ENCODE peak calls at places on chromosome 10, in eight cellular contexts. One of them, this sample, is unnamed.

GRCh38 chr10:47449979-47450378 is 33.9 kb downstream of the ANXA8 start:
- DNase-seq in A549: no peak
- DNase-seq in dorsolateral prefrontal cortex: no peak
- DNase-seq in uterus: no peak
- DNase-seq in cardiac fibroblast: no peak
- DNase-seq in mucosa of descending colon: no peak
- DNase-seq in bronchial epithelial cell: no peak
- DNase-seq in Panc1: no peak
- DNase-seq in this sample: no peak

GRCh38 chr10:79159141-79159619 is 90.4 kb downstream of the ZMIZ1 start:
- DNase-seq in A549: no peak
- DNase-seq in dorsolateral prefrontal cortex: no peak
- DNase-seq in uterus: no peak
- DNase-seq in cardiac fibroblast: peak; percentile 77
- DNase-seq in mucosa of descending colon: no peak
- DNase-seq in bronchial epithelial cell: no peak
- DNase-seq in Panc1: no peak
- DNase-seq in this sample: no peak

GRCh38 chr10:132878730-132879407 is 63.5 kb downstream of the CFAP46 start:
- DNase-seq in A549: no peak
- DNase-seq in dorsolateral prefrontal cortex: no peak
- DNase-seq in uterus: peak; percentile 4
- DNase-seq in cardiac fibroblast: no peak
- DNase-seq in mucosa of descending colon: no peak
- DNase-seq in bronchial epithelial cell: no peak
- DNase-seq in Panc1: no peak
- DNase-seq in this sample: peak; percentile 9

GRCh38 chr10:21724695-21725371 is 190.8 kb downstream of the MLLT10 start:
- DNase-seq in A549: peak; percentile 49
- DNase-seq in dorsolateral prefrontal cortex: peak; percentile 76
- DNase-seq in uterus: peak; percentile 88
- DNase-seq in cardiac fibroblast: peak; percentile 100
- DNase-seq in mucosa of descending colon: peak; percentile 96
- DNase-seq in bronchial epithelial cell: peak; percentile 97
- DNase-seq in Panc1: peak; percentile 28
- DNase-seq in this sample: peak; percentile 97

GRCh38 chr10:122055252-122055651 is 66.3 kb downstream of the TACC2 start:
- DNase-seq in A549: no peak
- DNase-seq in dorsolateral prefrontal cortex: no peak
- DNase-seq in uterus: no peak
- DNase-seq in cardiac fibroblast: no peak
- DNase-seq in mucosa of descending colon: no peak
- DNase-seq in bronchial epithelial cell: no peak
- DNase-seq in Panc1: no peak
- DNase-seq in this sample: no peak

GRCh38 chr10:73166972-73167371 is 836 bp downstream of the ECD start:
- DNase-seq in A549: no peak
- DNase-seq in dorsolateral prefrontal cortex: no peak
- DNase-seq in uterus: no peak
- DNase-seq in cardiac fibroblast: no peak
- DNase-seq in mucosa of descending colon: no peak
- DNase-seq in bronchial epithelial cell: no peak
- DNase-seq in Panc1: no peak
- DNase-seq in this sample: no peak

GRCh38 chr10:120555436-120556163 is 98.6 kb downstream of the PLPP4 start:
- DNase-seq in A549: no peak
- DNase-seq in dorsolateral prefrontal cortex: no peak
- DNase-seq in uterus: no peak
- DNase-seq in cardiac fibroblast: no peak
- DNase-seq in mucosa of descending colon: no peak
- DNase-seq in bronchial epithelial cell: no peak
- DNase-seq in Panc1: no peak
- DNase-seq in this sample: no peak

GRCh38 chr10:48708144-48708543 is 23.5 kb downstream of the WDFY4 start:
- DNase-seq in A549: no peak
- DNase-seq in dorsolateral prefrontal cortex: no peak
- DNase-seq in uterus: no peak
- DNase-seq in cardiac fibroblast: peak; percentile 23
- DNase-seq in mucosa of descending colon: no peak
- DNase-seq in bronchial epithelial cell: no peak
- DNase-seq in Panc1: no peak
- DNase-seq in this sample: peak; percentile 54

GRCh38 chr10:17730667-17731066 is 21.3 kb upstream of the TMEM236 start:
- DNase-seq in A549: no peak
- DNase-seq in dorsolateral prefrontal cortex: no peak
- DNase-seq in uterus: no peak
- DNase-seq in cardiac fibroblast: peak; percentile 64
- DNase-seq in mucosa of descending colon: no peak
- DNase-seq in bronchial epithelial cell: no peak
- DNase-seq in Panc1: no peak
- DNase-seq in this sample: no peak

GRCh38 chr10:46547881-46548780 is 8.3 kb downstream of the GPRIN2 start:
- DNase-seq in A549: peak; percentile 31
- DNase-seq in dorsolateral prefrontal cortex: peak; percentile 35
- DNase-seq in uterus: no peak
- DNase-seq in cardiac fibroblast: no peak
- DNase-seq in mucosa of descending colon: peak; percentile 4
- DNase-seq in bronchial epithelial cell: no peak
- DNase-seq in Panc1: no peak
- DNase-seq in this sample: peak; percentile 3

GRCh38 chr10:6916601-6917000 is 336.5 kb upstream of the PRKCQ start:
- DNase-seq in A549: no peak
- DNase-seq in dorsolateral prefrontal cortex: no peak
- DNase-seq in uterus: no peak
- DNase-seq in cardiac fibroblast: no peak
- DNase-seq in mucosa of descending colon: no peak
- DNase-seq in bronchial epithelial cell: no peak
- DNase-seq in Panc1: no peak
- DNase-seq in this sample: no peak

GRCh38 chr10:119728172-119728800 is 2.4 kb downstream of the INPP5F start:
- DNase-seq in A549: no peak
- DNase-seq in dorsolateral prefrontal cortex: no peak
- DNase-seq in uterus: no peak
- DNase-seq in cardiac fibroblast: no peak
- DNase-seq in mucosa of descending colon: no peak
- DNase-seq in bronchial epithelial cell: no peak
- DNase-seq in Panc1: no peak
- DNase-seq in this sample: no peak

GRCh38 chr10:94314913-94315545 is 47.7 kb downstream of the NOC3L start:
- DNase-seq in A549: no peak
- DNase-seq in dorsolateral prefrontal cortex: no peak
- DNase-seq in uterus: no peak
- DNase-seq in cardiac fibroblast: peak; percentile 63
- DNase-seq in mucosa of descending colon: no peak
- DNase-seq in bronchial epithelial cell: no peak
- DNase-seq in Panc1: no peak
- DNase-seq in this sample: no peak

GRCh38 chr10:31944071-31944433 is 15.4 kb upstream of the ARHGAP12 start:
- DNase-seq in A549: no peak
- DNase-seq in dorsolateral prefrontal cortex: no peak
- DNase-seq in uterus: no peak
- DNase-seq in cardiac fibroblast: no peak
- DNase-seq in mucosa of descending colon: no peak
- DNase-seq in bronchial epithelial cell: no peak
- DNase-seq in Panc1: no peak
- DNase-seq in this sample: no peak

GRCh38 chr10:6770846-6771245 is 190.8 kb upstream of the PRKCQ start:
- DNase-seq in A549: no peak
- DNase-seq in dorsolateral prefrontal cortex: no peak
- DNase-seq in uterus: no peak
- DNase-seq in cardiac fibroblast: peak; percentile 16
- DNase-seq in mucosa of descending colon: no peak
- DNase-seq in bronchial epithelial cell: no peak
- DNase-seq in Panc1: no peak
- DNase-seq in this sample: no peak

GRCh38 chr10:26780793-26781601 is 79.8 kb downstream of the ABI1 start:
- DNase-seq in A549: peak; percentile 65
- DNase-seq in dorsolateral prefrontal cortex: no peak
- DNase-seq in uterus: no peak
- DNase-seq in cardiac fibroblast: peak; percentile 66
- DNase-seq in mucosa of descending colon: no peak
- DNase-seq in bronchial epithelial cell: peak; percentile 100
- DNase-seq in Panc1: peak; percentile 47
- DNase-seq in this sample: no peak

GRCh38 chr10:117543245-117543998 is 876 bp downstream of the EMX2 start:
- DNase-seq in A549: no peak
- DNase-seq in dorsolateral prefrontal cortex: no peak
- DNase-seq in uterus: peak; percentile 39
- DNase-seq in cardiac fibroblast: peak; percentile 17
- DNase-seq in mucosa of descending colon: no peak
- DNase-seq in bronchial epithelial cell: no peak
- DNase-seq in Panc1: no peak
- DNase-seq in this sample: no peak

GRCh38 chr10:110368002-110368401 is 63.3 kb upstream of the SMNDC1 start:
- DNase-seq in A549: no peak
- DNase-seq in dorsolateral prefrontal cortex: no peak
- DNase-seq in uterus: no peak
- DNase-seq in cardiac fibroblast: peak; percentile 45
- DNase-seq in mucosa of descending colon: no peak
- DNase-seq in bronchial epithelial cell: no peak
- DNase-seq in Panc1: no peak
- DNase-seq in this sample: no peak

GRCh38 chr10:97336942-97337719 is 2.6 kb upstream of the FRAT2 start:
- DNase-seq in A549: no peak
- DNase-seq in dorsolateral prefrontal cortex: peak; percentile 9
- DNase-seq in uterus: no peak
- DNase-seq in cardiac fibroblast: no peak
- DNase-seq in mucosa of descending colon: peak; percentile 82
- DNase-seq in bronchial epithelial cell: peak; percentile 72
- DNase-seq in Panc1: no peak
- DNase-seq in this sample: no peak

GRCh38 chr10:45373783-45374450 is at the start of gene ALOX5:
- DNase-seq in A549: peak; percentile 13
- DNase-seq in dorsolateral prefrontal cortex: peak; percentile 72
- DNase-seq in uterus: peak; percentile 62
- DNase-seq in cardiac fibroblast: peak; percentile 13
- DNase-seq in mucosa of descending colon: peak; percentile 76
- DNase-seq in bronchial epithelial cell: no peak
- DNase-seq in Panc1: no peak
- DNase-seq in this sample: peak; percentile 77

GRCh38 chr10:1278304-1278703 is 222.1 kb downstream of the WDR37 start:
- DNase-seq in A549: no peak
- DNase-seq in dorsolateral prefrontal cortex: no peak
- DNase-seq in uterus: no peak
- DNase-seq in cardiac fibroblast: no peak
- DNase-seq in mucosa of descending colon: no peak
- DNase-seq in bronchial epithelial cell: no peak
- DNase-seq in Panc1: no peak
- DNase-seq in this sample: no peak
- TF ChIP-seq CTCF in A549: no peak
- TF ChIP-seq CTCF in dorsolateral prefrontal cortex: no peak
- TF ChIP-seq CTCF in uterus: no peak
- TF ChIP-seq CTCF in cardiac fibroblast: no peak
- TF ChIP-seq CTCF in mucosa of descending colon: no peak
- TF ChIP-seq CTCF in bronchial epithelial cell: no peak
- TF ChIP-seq CTCF in Panc1: no peak
- TF ChIP-seq CTCF in this sample: no peak

DNA sequence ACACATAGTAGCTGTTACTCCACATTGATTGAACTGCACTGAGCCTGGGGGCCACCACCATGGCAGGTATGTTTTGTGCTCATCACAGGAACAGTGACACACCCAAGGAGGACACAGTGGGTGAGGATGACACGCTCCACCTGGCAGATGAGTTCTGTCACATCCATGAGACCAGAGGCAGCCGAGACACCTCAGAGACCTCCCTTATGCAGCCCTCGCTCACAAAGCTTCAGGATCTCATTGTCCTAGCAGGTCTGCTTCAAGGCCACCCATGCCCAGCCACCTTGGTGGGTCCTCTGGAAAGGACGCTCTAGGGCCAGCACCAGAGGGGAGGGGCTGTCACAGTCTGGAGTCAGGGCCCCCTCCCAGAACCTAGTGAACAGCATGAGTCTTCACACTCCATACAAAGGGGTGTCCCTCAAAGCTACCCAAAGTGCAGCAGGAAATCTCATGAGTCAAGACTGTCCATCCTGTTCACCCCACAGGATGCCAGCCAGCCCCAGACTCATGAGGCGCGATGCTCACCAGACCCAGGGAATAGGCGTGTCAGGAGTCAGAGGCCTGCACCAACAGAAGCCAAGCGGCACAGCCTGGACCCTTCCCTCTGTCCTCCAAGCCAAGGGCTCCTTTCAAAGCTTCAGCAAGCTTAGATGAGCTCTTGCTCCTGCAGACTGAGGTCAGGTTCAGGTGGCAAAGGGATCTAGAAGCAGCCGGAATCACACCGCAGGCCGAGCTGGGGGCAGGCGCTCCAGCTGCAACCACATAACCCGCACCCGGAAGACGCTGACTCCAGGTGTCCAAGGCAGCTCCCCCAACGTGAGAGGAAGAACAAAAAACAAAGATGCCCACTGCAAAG is 9.6 kb downstream of the FAM53B start:
- DNase-seq in A549: no peak
- DNase-seq in dorsolateral prefrontal cortex: no peak
- DNase-seq in uterus: no peak
- DNase-seq in cardiac fibroblast: no peak
- DNase-seq in mucosa of descending colon: peak; percentile 12
- DNase-seq in bronchial epithelial cell: no peak
- DNase-seq in Panc1: no peak
- DNase-seq in this sample: no peak
- H3K4me3 ChIP-seq in A549: no peak overlapping the region
- H3K4me3 ChIP-seq in dorsolateral prefrontal cortex: no peak overlapping the region
- H3K4me3 ChIP-seq in uterus: no peak overlapping the region
- H3K4me3 ChIP-seq in cardiac fibroblast: no peak overlapping the region
- H3K4me3 ChIP-seq in mucosa of descending colon: no peak overlapping the region
- H3K4me3 ChIP-seq in bronchial epithelial cell: no peak overlapping the region
- H3K4me3 ChIP-seq in Panc1: no peak overlapping the region
- H3K4me3 ChIP-seq in this sample: no peak overlapping the region

GRCh38 chr10:70331486-70332268 is 47.9 kb upstream of the NPFFR1 start:
- DNase-seq in A549: peak; percentile 62
- DNase-seq in dorsolateral prefrontal cortex: no peak
- DNase-seq in uterus: no peak
- DNase-seq in cardiac fibroblast: peak; percentile 96
- DNase-seq in mucosa of descending colon: peak; percentile 68
- DNase-seq in bronchial epithelial cell: peak; percentile 94
- DNase-seq in Panc1: peak; percentile 54
- DNase-seq in this sample: peak; percentile 43
- TF ChIP-seq CTCF in A549: no peak
- TF ChIP-seq CTCF in dorsolateral prefrontal cortex: peak; percentile 53
- TF ChIP-seq CTCF in uterus: no peak
- TF ChIP-seq CTCF in cardiac fibroblast: peak; percentile 45
- TF ChIP-seq CTCF in mucosa of descending colon: no peak
- TF ChIP-seq CTCF in bronchial epithelial cell: peak; percentile 18
- TF ChIP-seq CTCF in Panc1: no peak
- TF ChIP-seq CTCF in this sample: peak; percentile 16

DNA sequence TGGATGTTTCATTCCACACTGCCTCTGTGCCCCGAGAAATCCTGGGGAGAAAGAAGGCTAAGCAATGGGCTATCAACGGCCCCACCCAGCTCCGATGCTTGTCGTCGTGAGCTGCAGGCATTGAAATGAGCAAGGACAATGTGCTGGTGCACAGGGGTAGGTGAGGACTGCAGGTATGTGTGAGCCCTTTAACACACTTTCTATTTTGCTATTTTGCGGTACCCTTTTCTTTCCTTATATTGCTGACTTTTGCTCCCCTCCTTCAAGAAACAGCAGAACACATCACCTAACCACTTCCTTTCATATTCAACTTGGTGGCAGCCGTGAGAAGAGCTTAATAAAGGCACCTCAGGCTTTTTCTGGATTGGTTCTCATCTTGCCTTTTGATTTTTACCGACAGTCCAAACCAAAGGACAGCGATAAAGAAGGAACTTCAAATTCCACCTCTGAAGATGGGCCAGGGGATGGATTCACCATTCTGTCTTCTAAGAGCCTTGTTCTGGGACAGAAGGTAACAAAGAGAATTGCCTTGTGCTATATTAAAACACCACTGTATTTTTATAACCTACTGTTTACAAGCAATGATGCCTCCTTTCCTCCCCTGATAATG is 39.2 kb downstream of the AIFM2 start:
- DNase-seq in A549: no peak
- DNase-seq in dorsolateral prefrontal cortex: no peak
- DNase-seq in uterus: no peak
- DNase-seq in cardiac fibroblast: no peak
- DNase-seq in mucosa of descending colon: no peak
- DNase-seq in bronchial epithelial cell: no peak
- DNase-seq in Panc1: no peak
- DNase-seq in this sample: no peak
- H3K4me3 ChIP-seq in A549: no peak overlapping the region
- H3K4me3 ChIP-seq in dorsolateral prefrontal cortex: no peak overlapping the region
- H3K4me3 ChIP-seq in uterus: no peak overlapping the region
- H3K4me3 ChIP-seq in cardiac fibroblast: no peak overlapping the region
- H3K4me3 ChIP-seq in mucosa of descending colon: no peak overlapping the region
- H3K4me3 ChIP-seq in bronchial epithelial cell: no peak overlapping the region
- H3K4me3 ChIP-seq in Panc1: no peak overlapping the region
- H3K4me3 ChIP-seq in this sample: peak overlapping the region; percentile 3